ENCODE peak calls at places on chromosomes 12 and 14, in nine cellular contexts. Z is naive thymus-derived CD4-positive, alpha-beta T cell; H is neuronal stem cell; K is tibial artery; Y is right lobe of liver; I is HL-60; Q is adrenal gland; L is brain microvascular endothelial cell; M is sigmoid colon. C is an unnamed sample.

GRCh38 chr12:96233941-96234461 is 39.8 kb downstream of the ELK3 start:
- DNase-seq in Z (no peak), H (no peak), K (peak), Y (peak), I (no peak), Q (peak), L (no peak), M (peak), C (peak)

GRCh38 chr12:62834406-62834805 is 100.5 kb downstream of the PPM1H start:
- DNase-seq in Z (no peak), H (no peak), K (no peak), Y (no peak), I (no peak), Q (no peak), L (no peak), M (peak), C (no peak)

GRCh38 chr12:5588231-5588995 is 156.5 kb downstream of the NTF3 start:
- DNase-seq in Z (no peak), H (no peak), K (no peak), Y (no peak), I (no peak), Q (no peak), L (no peak), M (no peak), C (peak)

GRCh38 chr14:65864993-65865392 is 452.5 kb downstream of the FUT8 start:
- DNase-seq in Z (no peak), H (no peak), K (no peak), Y (no peak), I (no peak), Q (no peak), L (no peak), M (no peak), C (no peak)

GRCh38 chr12:120997448-120997847 is 18.8 kb downstream of the C12orf43 start:
- DNase-seq in Z (no peak), H (no peak), K (no peak), Y (no peak), I (no peak), Q (no peak), L (no peak), M (no peak), C (no peak)

GRCh38 chr12:27343255-27344000 is 10.8 kb downstream of the BMAL2 start:
- DNase-seq in Z (no peak), H (no peak), K (no peak), Y (no peak), I (no peak), Q (no peak), L (peak), M (no peak), C (peak)

GRCh38 chr12:51662728-51663154 is 71.7 kb downstream of the SCN8A start:
- DNase-seq in Z (no peak), H (no peak), K (no peak), Y (peak), I (no peak), Q (no peak), L (no peak), M (no peak), C (no peak)

GRCh38 chr14:84857129-84857528 is 672.8 kb upstream of the FLRT2 start:
- DNase-seq in Z (no peak), H (no peak), K (no peak), Y (no peak), I (no peak), Q (peak), L (no peak), M (no peak), C (no peak)

GRCh38 chr14:103719766-103720165 is 4.2 kb downstream of the ZFYVE21 start:
- DNase-seq in Z (no peak), H (no peak), K (no peak), Y (no peak), I (no peak), Q (no peak), L (no peak), M (no peak), C (no peak)

GRCh38 chr12:12872139-12872933 is 19.0 kb upstream of the GPRC5A start:
- DNase-seq in Z (no peak), H (no peak), K (no peak), Y (no peak), I (no peak), Q (no peak), L (peak), M (no peak), C (peak)

GRCh38 chr12:53481957-53482586 is 17.2 kb downstream of the MAP3K12 start:
- DNase-seq in Z (no peak), H (no peak), K (no peak), Y (no peak), I (no peak), Q (no peak), L (no peak), M (peak), C (peak)

GRCh38 chr12:98456583-98457573 is 58.5 kb upstream of the TMPO start:
- DNase-seq in Z (no peak), H (peak), K (peak), Y (peak), I (no peak), Q (peak), L (no peak), M (no peak), C (peak)

GRCh38 chr14:71498151-71498734 is 434.0 kb upstream of the RGS6 start:
- DNase-seq in Z (no peak), H (no peak), K (no peak), Y (no peak), I (no peak), Q (no peak), L (no peak), M (no peak), C (peak)

GRCh38 chr12:645563-646071 is 17.6 kb downstream of the NINJ2 start:
- DNase-seq in Z (no peak), H (no peak), K (peak), Y (peak), I (no peak), Q (peak), L (peak), M (peak), C (peak)

GRCh38 chr14:68420354-68420753 is 372.5 kb downstream of the ZFP36L1 start:
- DNase-seq in Z (no peak), H (no peak), K (no peak), Y (no peak), I (no peak), Q (no peak), L (no peak), M (no peak), C (no peak)

GRCh38 chr12:5102806-5103205 is 59.1 kb downstream of the KCNA5 start:
- DNase-seq in Z (no peak), H (no peak), K (no peak), Y (no peak), I (no peak), Q (no peak), L (no peak), M (no peak), C (peak)

GRCh38 chr12:50633950-50634349 is 129.2 kb downstream of the DIP2B start:
- DNase-seq in Z (no peak), H (no peak), K (no peak), Y (no peak), I (no peak), Q (no peak), L (peak), M (no peak), C (peak)

GRCh38 chr12:88816201-88816600 is 235.9 kb upstream of the KITLG start:
- DNase-seq in Z (no peak), H (no peak), K (no peak), Y (no peak), I (no peak), Q (no peak), L (no peak), M (no peak), C (no peak)

GRCh38 chr12:59444932-59445331 is 150.9 kb upstream of the SLC16A7 start:
- DNase-seq in Z (no peak), H (no peak), K (no peak), Y (no peak), I (no peak), Q (peak), L (no peak), M (no peak), C (peak)

GRCh38 chr14:52551696-52552062 is 626 bp downstream of the TXNDC16 start:
- DNase-seq in Z (no peak), H (peak), K (no peak), Y (no peak), I (no peak), Q (no peak), L (peak), M (no peak), C (peak)

DNA sequence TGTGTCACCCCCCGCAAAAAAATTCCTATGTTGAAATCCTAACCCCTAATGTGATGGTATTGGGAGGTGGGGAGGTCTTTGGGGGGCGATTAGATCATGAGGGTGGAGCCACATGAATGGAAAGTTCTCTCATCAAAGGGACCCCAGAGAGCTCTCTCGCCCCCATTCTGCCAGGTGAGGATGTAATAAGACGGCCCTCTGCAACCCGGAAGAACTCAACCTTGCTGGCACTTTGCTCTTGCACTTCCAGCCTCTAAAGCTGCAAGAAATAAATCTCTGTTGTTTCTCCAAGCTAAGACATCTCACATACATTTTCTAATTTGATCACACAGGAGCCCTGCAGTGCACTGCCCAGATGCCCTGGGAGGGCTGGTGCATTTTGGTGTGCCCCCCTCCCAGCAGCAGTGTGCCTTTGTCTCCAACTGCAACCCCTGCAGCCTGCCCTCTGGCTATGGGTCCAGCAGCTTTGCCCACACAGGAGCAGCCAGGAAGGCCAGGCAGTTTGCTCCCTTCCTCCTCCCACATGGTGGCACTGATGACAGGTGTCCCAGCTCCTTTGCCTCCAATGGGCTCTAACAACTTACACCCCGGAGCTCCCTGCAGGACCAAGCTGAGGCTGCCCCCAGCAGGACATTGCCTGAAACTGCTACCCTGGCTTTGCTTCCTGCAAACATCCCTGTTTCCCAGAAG is 59.3 kb downstream of the C14orf132 start:
- DNase-seq in Z (no peak), H (peak), K (no peak), Y (peak), I (no peak), Q (no peak), L (no peak), M (no peak), C (peak)
- H3K27ac ChIP-seq in Z (no peak), H (no peak), K (no peak), Y (no peak), I (no peak), Q (no peak), L (no peak), M (no peak), C (no peak)

DNA sequence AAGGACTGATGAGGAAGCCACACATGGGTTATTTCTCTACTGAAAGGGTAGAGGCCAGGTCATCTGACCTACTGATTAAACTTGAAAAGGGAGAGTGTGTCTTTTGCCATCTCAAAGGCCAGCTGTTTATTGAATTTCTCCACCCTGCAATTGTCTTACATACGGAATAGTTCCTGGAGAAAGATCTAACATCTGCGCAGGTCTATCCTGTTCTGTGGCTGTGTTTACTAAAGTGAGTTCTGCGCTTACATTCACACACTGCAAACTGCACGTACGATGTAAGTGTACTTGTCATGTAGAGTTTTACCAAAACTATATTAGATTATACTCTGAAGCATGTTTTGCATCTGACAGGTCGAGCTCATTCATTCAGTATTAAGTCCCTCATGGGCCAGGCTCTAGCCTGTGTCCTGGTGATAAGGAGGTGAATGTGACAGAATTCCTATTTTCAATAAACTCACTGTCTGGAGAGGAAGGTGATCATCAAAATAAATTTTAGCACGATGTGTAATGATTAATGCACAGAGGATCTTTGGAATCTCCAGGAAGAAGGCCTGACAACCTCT is 96.6 kb downstream of the PRKCH start:
- DNase-seq in Z (no peak), H (no peak), K (no peak), Y (no peak), I (no peak), Q (no peak), L (no peak), M (no peak), C (no peak)
- H3K27ac ChIP-seq in Z (peak), H (no peak), K (no peak), Y (no peak), I (no peak), Q (no peak), L (no peak), M (no peak), C (no peak)

DNA sequence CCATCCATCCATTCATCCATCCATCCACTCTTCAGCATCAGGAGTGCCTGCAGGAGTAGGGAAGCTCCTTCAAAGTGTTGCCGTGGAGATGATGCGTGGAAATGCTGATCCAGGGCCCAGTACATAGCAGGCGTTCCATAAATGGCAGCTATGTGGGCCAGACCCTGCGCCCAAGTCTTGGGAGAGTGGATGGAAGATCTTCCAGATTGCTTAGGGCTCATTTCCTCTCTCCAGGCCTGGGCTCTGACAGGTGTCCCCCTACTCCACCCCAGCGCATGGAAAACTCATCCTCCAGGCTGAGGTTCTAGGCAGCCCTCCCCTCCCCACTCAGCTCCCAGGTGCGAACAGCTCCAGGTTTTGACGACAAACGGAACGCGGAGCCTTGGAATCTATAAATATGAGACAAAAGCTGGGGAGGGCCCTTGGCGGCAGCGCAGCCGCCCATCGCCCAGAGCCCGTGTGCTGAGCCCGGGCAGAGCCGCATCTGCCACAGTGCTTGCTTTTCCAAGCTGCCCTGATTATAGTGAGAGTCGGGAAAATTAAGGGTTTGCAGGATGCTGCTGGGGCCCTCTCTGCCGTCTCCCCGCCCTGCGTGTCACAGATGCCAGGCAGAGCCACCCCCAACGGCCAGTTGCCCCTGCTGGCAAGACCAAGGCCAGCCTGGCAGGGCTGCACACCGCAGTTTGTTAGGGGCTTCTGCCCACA is 1.6 kb downstream of the BEGAIN start:
- DNase-seq in Z (no peak), H (no peak), K (peak), Y (no peak), I (no peak), Q (peak), L (no peak), M (peak), C (no peak)
- H3K27ac ChIP-seq in Z (no peak), H (no peak), K (no peak), Y (no peak), I (no peak), Q (no peak), L (no peak), M (no peak), C (no peak)

DNA sequence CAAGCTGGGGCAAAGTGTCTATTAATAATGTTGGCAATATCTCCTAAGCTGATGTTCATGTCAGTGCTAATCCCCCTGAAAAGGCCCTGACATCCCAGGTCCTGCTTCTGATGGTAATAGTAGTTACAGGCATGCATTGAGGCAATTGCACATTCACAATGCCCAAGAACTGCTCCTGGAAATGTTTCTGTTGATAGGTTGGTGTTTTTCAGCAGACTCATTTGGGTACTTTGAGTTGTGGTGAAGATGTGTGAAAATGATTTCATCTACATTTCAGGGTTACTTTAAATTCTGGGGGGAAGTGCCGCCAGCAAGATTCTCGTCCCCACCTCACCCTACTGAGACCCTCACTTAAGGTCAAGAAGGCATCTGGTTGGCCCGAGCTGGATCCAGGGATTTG is 92.9 kb downstream of the BBS10 start:
- DNase-seq in Z (no peak), H (no peak), K (no peak), Y (no peak), I (no peak), Q (no peak), L (no peak), M (no peak), C (no peak)
- H3K27ac ChIP-seq in Z (no peak), H (no peak), K (no peak), Y (no peak), I (no peak), Q (no peak), L (no peak), M (no peak), C (no peak)

DNA sequence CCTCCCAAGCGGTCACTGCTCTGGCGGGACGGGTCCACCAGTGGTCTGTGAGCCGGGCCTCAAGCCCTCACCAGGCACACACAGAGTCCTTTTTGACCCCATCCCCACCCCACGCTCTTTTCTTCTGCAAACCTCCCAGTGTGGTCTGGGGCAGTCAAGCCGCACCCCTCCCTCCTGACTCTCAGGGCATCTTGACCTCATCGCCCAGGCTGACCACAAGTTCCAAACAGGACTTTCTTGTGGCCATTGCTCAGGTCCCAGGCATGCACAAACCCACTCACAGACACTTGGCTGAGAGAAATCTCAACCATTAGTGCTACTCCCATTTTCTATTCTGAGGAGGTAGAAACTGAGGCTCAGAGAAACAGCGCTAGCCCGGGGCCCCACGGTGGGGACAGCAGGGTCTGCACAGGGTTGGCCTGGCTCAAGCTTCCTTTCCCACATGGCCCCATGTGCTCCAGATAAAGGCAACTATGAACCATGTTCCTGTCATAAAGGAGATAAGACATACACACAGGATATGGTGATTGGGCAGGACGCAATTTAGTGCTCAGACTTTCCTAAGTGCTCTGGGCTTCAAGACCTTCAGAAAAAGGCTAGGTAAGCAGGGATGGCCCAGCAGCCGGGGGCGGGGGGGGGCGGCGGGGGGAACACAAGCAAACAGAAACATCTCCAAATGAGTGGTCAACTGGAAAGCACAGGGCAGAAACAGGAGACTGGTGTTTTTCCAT is 69.6 kb downstream of the ITPK1 start:
- DNase-seq in Z (no peak), H (no peak), K (no peak), Y (no peak), I (no peak), Q (no peak), L (peak), M (no peak), C (peak)
- H3K27ac ChIP-seq in Z (no peak), H (no peak), K (peak), Y (no peak), I (no peak), Q (no peak), L (no peak), M (peak), C (no peak)

DNA sequence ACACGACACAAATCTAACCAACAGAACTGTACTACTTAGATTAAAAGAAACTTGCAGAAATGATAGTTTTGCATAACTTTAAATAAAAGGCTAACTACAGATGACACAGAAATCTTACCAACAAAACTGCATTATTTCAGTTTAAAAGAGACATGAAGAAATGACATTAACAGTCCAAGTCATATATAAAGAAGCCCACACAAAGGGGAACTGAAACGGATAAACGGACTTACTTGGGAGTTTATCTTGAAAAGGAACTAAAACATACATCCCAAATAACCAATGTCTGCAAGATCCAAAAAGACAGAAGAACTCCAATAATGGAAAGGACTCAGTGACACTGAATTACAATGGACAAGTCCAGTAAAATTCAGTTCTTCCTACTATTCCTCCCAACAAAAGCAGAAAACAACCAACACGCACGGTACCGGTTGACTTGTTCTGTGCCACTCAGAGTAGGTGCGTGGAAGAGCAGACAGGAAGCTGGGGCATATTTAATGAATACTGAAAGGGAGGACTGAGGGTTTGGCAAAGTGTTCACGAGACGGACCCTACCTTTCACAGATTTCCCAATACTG is 759 bp downstream of the CPM start:
- DNase-seq in Z (no peak), H (peak), K (no peak), Y (peak), I (no peak), Q (no peak), L (no peak), M (no peak), C (no peak)
- H3K27ac ChIP-seq in Z (peak), H (no peak), K (peak), Y (peak), I (no peak), Q (peak), L (no peak), M (peak), C (no peak)